ENCODE peak calls at places on chromosomes 5 and 9, in eight cellular contexts. V is esophagus squamous epithelium, T is stomach, B is H9, S is fibroblast of lung, K is neural progenitor cell, X is endodermal cell, U is body of pancreas. A is an unnamed sample.
A peak's percentile ranks its signal among the peaks of the same experiment; 100 is the strongest.

GRCh38 chr5:56852228-56853000 is 37.1 kb downstream of the MAP3K1 start:
- DNase-seq in V (no peak), T (no peak), B (no peak), S (peak; percentile 52), K (no peak), X (no peak), U (no peak), A (no peak)

GRCh38 chr5:42526179-42526578 is 102.9 kb downstream of the GHR start:
- DNase-seq in V (no peak), T (no peak), B (no peak), S (no peak), K (no peak), X (no peak), U (no peak), A (no peak)

GRCh38 chr5:3596261-3596825 is 711 bp downstream of the IRX1 start:
- DNase-seq in V (no peak), T (no peak), B (peak; percentile 37), S (no peak), K (peak; percentile 68), X (peak; percentile 78), U (no peak), A (peak; percentile 87)

GRCh38 chr5:172886974-172887491 is 53.0 kb downstream of the ERGIC1 start:
- DNase-seq in V (no peak), T (peak; percentile 54), B (no peak), S (peak; percentile 95), K (no peak), X (no peak), U (peak; percentile 57), A (no peak)

GRCh38 chr5:152271420-152271819 is 133.7 kb downstream of the NMUR2 start:
- DNase-seq in V (no peak), T (peak; percentile 27), B (peak; percentile 34), S (no peak), K (peak; percentile 59), X (peak; percentile 77), U (peak; percentile 15), A (no peak)

GRCh38 chr9:96486351-96487029 is 36.5 kb downstream of the HABP4 start:
- DNase-seq in V (no peak), T (peak; percentile 79), B (no peak), S (peak; percentile 75), K (no peak), X (no peak), U (peak; percentile 55), A (no peak)

GRCh38 chr9:886886-887285 is 45.4 kb downstream of the DMRT1 start:
- DNase-seq in V (no peak), T (no peak), B (no peak), S (no peak), K (no peak), X (no peak), U (no peak), A (no peak)

GRCh38 chr5:74516217-74516636 is 124.3 kb downstream of the ENC1 start:
- DNase-seq in V (no peak), T (no peak), B (no peak), S (no peak), K (peak; percentile 54), X (peak; percentile 87), U (no peak), A (no peak)

GRCh38 chr5:57889558-57889957 is 406.9 kb upstream of the ACTBL2 start:
- DNase-seq in V (no peak), T (no peak), B (no peak), S (peak; percentile 55), K (peak; percentile 15), X (peak; percentile 57), U (no peak), A (no peak)

GRCh38 chr5:132428811-132429440 is 59.4 kb downstream of the SLC22A5 start:
- DNase-seq in V (no peak), T (no peak), B (no peak), S (peak; percentile 59), K (no peak), X (no peak), U (no peak), A (no peak)

GRCh38 chr5:132431682-132432081 is 58.9 kb downstream of the IRF1 start:
- DNase-seq in V (no peak), T (no peak), B (no peak), S (no peak), K (no peak), X (no peak), U (no peak), A (no peak)

GRCh38 chr5:132433141-132433540 is 57.4 kb downstream of the IRF1 start:
- DNase-seq in V (no peak), T (no peak), B (no peak), S (no peak), K (no peak), X (peak; percentile 11), U (no peak), A (no peak)

GRCh38 chr5:132429451-132430440 is 60.2 kb downstream of the SLC22A5 start:
- DNase-seq in V (no peak), T (no peak), B (no peak), S (no peak), K (no peak), X (no peak), U (no peak), A (no peak)

DNA sequence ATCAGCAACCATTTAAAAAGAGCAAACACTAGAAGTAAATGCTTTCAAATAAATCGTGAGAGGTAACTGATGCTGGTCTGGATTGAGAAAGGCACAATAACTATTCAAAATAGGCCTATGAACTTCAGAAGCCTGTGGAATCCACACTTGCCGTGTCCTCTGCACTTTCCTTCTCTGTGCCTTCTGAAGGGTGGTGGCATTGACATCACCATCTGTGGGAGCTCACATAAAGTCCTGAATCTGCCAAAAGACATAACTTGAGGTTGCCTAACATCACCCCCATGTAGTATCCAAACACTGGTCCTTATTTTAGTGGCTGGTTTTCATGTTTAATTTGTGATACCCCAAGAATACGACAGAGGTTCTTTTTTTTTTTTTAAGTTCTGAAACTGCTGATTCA is 59.8 kb downstream of the IRF1 start:
- DNase-seq in V (no peak), T (no peak), B (no peak), S (no peak), K (no peak), X (no peak), U (no peak), A (no peak)
- H3K4me1 ChIP-seq in V (peaks cover 71% of the 10 kb centered on the region), T (peaks cover 99% of the 10 kb centered on the region), B (no peaks in the 10 kb centered on the region), S (peaks cover 51% of the 10 kb centered on the region), K (peaks cover 13% of the 10 kb centered on the region), X (peaks cover 11% of the 10 kb centered on the region), U (peaks cover 62% of the 10 kb centered on the region), A (peaks cover 77% of the 10 kb centered on the region)

GRCh38 chr9:136409557-136410455 is 608 bp downstream of the ENTR1 start:
- DNase-seq in V (no peak), T (peak; percentile 33), B (no peak), S (peak; percentile 17), K (peak; percentile 67), X (peak; percentile 71), U (peak; percentile 31), A (peak; percentile 87)
- TF ChIP-seq CTCF in V (no peak), T (no peak), B (no peak), S (no peak), K (no peak), X (no peak), U (no peak), A (no peak)

DNA sequence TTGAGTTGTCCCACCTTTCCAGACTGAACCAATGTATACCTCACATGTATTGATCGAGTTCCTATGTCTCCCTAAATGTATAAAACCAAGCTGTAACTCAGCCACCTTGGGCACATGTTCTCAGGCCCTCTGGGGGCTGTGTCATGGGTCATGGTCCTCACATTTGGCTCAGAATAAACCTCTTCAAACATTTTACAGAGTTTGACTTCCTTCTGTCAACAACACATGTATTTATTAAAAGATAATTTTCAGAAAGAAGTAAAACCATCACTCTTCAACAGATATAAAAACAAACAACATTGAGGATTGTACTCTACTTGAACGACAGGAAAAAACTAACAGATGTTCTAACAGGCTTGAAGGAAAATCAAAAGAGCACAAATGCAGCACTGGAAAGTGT is 4.5 kb downstream of the CMBL start:
- DNase-seq in V (no peak), T (no peak), B (no peak), S (no peak), K (no peak), X (no peak), U (no peak), A (no peak)
- H3K27ac ChIP-seq in V (no peak overlapping the region), T (peak overlapping the region; percentile 77), B (no peak overlapping the region), S (no peak overlapping the region), K (no peak overlapping the region), X (no peak overlapping the region), U (peak overlapping the region; percentile 84), A (no peak overlapping the region)

DNA sequence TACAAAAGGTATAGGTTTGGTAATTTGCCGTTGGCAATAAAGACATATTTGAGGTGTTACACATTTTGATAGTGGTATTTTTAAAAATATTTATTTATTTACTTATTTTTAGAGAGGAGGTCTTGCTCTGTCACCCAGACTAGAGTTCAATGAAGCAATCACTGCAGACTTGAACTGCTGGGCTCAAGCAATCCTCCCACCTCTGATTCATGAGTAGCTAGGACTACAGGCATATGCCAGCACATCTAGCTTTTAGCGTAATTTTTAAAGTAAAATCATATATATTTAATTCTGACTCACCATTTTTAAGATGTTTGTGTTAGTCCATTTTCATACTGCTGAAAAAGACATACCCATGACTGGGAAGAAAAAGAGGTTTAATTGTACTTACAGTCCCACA is 1974.3 kb downstream of the EFNA5 start:
- DNase-seq in V (no peak), T (no peak), B (no peak), S (no peak), K (no peak), X (no peak), U (no peak), A (no peak)
- H3K4me1 ChIP-seq in V (no peaks in the 10 kb centered on the region), T (no peaks in the 10 kb centered on the region), B (no peaks in the 10 kb centered on the region), S (no peaks in the 10 kb centered on the region), K (peaks cover 8% of the 10 kb centered on the region), X (no peaks in the 10 kb centered on the region), U (no peaks in the 10 kb centered on the region), A (no peaks in the 10 kb centered on the region)

DNA sequence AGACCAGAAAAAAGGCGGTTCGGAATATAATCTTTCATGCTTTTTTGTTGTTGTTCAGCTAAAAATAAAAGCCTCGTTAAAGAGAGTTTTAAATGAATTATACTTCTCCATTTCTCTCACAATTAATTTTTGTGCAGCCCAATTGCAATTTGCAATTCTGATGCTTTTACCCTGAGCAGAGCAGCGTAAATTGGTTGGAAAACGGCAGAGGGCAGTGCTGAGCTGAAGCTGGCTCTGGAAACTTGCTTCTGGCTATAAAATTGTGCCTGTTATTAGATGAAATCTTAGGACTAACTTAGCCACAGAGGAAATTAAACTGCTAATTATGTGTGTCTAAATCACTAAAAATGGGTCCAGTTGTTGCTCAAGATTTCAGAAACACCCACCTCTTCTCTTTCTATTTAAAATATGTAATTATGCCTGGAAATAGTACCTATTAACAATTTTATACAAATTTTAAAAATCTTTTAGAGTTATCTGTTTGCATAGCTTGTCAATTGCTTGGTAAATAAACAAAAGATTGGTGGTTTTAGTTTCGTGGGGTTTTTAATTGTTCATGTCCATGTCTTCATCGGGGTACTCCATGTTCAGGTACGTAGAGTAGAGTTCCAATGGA is 441.8 kb upstream of the TLE4 start:
- DNase-seq in V (no peak), T (peak; percentile 57), B (no peak), S (peak; percentile 69), K (peak; percentile 54), X (peak; percentile 84), U (peak; percentile 64), A (peak; percentile 40)
- TF ChIP-seq CTCF in V (peak; percentile 60), T (peak; percentile 59), B (peak; percentile 85), S (peak; percentile 96), K (peak; percentile 93), X (peak; percentile 91), U (peak; percentile 69), A (peak; percentile 42)